ENCODE peak calls at places on chromosomes 2 and 18, in five cellular contexts. M, Y, D, L and J are unnamed samples.

GRCh38 chr18:29185801-29186200 is 1008.9 kb upstream of the CDH2 start:
- DNase-seq in M (no peak), Y (no peak), D (no peak), L (no peak), J (no peak)

GRCh38 chr2:175030380-175031271 is 25.4 kb upstream of the CHN1 start:
- DNase-seq in M (peak), Y (peak), D (no peak), L (no peak), J (no peak)

GRCh38 chr2:203583696-203584095 is 48.6 kb upstream of the RAPH1 start:
- DNase-seq in M (peak), Y (peak), D (no peak), L (no peak), J (no peak)

GRCh38 chr2:182920631-182921056 is 54.2 kb upstream of the FRZB start:
- DNase-seq in M (no peak), Y (no peak), D (no peak), L (no peak), J (no peak)

GRCh38 chr2:39494784-39495251 is 57.7 kb upstream of the MAP4K3 start:
- DNase-seq in M (peak), Y (peak), D (no peak), L (no peak), J (no peak)

GRCh38 chr2:120737802-120738516 is 2.3 kb downstream of the GLI2 start:
- DNase-seq in M (no peak), Y (peak), D (no peak), L (no peak), J (no peak)

GRCh38 chr2:239762742-239763269 is 262.3 kb downstream of the NDUFA10 start:
- DNase-seq in M (no peak), Y (no peak), D (no peak), L (no peak), J (no peak)

GRCh38 chr2:20965221-20965620 is 78.7 kb downstream of the APOB start:
- DNase-seq in M (no peak), Y (no peak), D (no peak), L (no peak), J (no peak)

GRCh38 chr18:3690682-3691066 is 240.7 kb downstream of the TGIF1 start:
- DNase-seq in M (no peak), Y (no peak), D (no peak), L (no peak), J (no peak)

GRCh38 chr2:151946856-151947523 is 118.8 kb upstream of the ARL5A start:
- DNase-seq in M (no peak), Y (no peak), D (peak), L (no peak), J (no peak)

GRCh38 chr2:151945186-151945585 is 117.0 kb upstream of the ARL5A start:
- DNase-seq in M (no peak), Y (peak), D (no peak), L (no peak), J (no peak)

GRCh38 chr2:151945602-151946001 is 117.4 kb upstream of the ARL5A start:
- DNase-seq in M (no peak), Y (no peak), D (no peak), L (no peak), J (no peak)

GRCh38 chr2:151943461-151943860 is 115.2 kb upstream of the ARL5A start:
- DNase-seq in M (no peak), Y (peak), D (no peak), L (no peak), J (no peak)

DNA sequence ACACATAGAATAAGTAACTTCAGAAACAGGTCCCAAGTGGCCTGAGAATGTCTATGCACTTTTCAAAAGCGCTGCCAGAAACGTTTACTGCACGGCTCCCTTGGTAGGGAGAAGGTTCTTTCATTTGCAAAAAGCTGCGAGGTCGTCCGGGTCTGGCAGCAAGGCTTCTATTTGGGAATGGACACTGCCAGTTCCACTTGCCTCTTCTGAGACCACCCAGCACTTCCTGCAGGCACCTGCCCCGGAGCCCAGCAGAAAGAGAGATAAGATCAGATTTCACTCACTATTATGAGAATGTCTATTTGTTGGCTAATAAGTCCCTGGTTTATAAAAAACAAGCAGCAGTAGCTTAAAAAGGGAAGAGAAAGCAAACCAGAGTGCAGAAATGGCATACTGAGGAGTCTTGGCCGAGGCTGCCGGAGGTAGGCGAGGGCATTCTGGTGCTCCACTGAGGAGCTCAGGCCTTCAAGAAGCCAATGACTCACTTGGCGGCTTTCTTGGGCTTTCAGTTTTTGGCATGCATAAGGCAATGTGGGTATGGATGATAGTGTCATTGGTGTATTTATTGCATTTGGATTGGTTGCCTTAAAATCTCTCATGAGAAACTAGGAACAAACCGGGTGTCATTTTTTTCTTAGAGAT is 119.4 kb upstream of the ARL5A start:
- DNase-seq in M (no peak), Y (peak), D (no peak), L (no peak), J (no peak)
- TF ChIP-seq CTCF in M (no peak), Y (no peak), D (no peak), L (peak), J (no peak)

GRCh38 chr18:49631146-49631866 is 69.4 kb downstream of the LIPG start:
- DNase-seq in M (no peak), Y (no peak), D (no peak), L (no peak), J (no peak)

GRCh38 chr18:49628119-49628518 is 66.3 kb downstream of the LIPG start:
- DNase-seq in M (no peak), Y (peak), D (no peak), L (no peak), J (no peak)

GRCh38 chr18:49626842-49627360 is 65.0 kb downstream of the LIPG start:
- DNase-seq in M (no peak), Y (no peak), D (no peak), L (no peak), J (no peak)

GRCh38 chr18:49630246-49630699 is 68.4 kb downstream of the LIPG start:
- DNase-seq in M (no peak), Y (peak), D (no peak), L (no peak), J (no peak)

DNA sequence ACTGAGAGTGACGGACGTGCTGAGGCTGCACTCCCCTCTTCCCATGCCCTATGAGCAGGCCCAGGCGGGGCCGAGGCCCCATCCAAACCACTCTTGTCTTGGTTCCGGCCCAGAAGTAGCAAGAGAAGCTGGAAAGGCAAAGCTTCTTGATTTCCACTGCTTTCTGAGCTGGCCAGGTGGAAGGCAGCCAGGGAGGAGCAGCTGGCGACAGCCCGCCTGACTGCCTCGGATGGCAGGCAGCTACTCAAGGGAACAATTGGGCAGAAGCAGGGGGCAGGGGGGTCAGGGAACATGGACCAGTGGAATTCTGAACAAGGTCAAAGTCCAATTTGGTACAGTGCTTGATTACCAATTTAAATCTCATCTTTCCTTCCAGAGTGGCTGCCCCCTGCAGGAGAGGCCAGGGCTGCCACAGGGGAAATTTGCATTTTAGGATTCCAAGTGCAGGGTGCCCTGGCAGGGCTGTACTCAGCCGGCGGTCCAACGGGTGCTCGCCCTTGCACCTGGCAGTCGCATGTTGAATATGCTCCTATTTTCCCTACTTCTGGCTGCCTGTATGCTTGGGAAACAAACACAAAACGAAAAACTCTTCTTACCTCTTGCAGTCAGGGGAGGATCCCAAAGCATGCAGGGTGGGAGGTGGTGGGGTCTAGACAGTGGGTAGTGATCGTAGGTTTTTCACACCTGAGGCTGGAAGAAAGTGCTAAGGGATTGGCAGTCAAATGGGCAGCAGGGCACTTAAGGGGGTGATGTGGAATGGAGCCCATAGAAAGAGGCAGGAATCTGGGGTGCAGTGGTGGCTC is 67.3 kb downstream of the LIPG start:
- DNase-seq in M (no peak), Y (no peak), D (no peak), L (no peak), J (no peak)
- TF ChIP-seq CTCF in M (peak), Y (peak), D (no peak), L (no peak), J (no peak)

GRCh38 chr2:157782057-157782845 is 93.9 kb downstream of the ACVR1 start:
- DNase-seq in M (no peak), Y (no peak), D (no peak), L (no peak), J (no peak)
- TF ChIP-seq CTCF in M (peak), Y (peak), D (no peak), L (no peak), J (peak)

DNA sequence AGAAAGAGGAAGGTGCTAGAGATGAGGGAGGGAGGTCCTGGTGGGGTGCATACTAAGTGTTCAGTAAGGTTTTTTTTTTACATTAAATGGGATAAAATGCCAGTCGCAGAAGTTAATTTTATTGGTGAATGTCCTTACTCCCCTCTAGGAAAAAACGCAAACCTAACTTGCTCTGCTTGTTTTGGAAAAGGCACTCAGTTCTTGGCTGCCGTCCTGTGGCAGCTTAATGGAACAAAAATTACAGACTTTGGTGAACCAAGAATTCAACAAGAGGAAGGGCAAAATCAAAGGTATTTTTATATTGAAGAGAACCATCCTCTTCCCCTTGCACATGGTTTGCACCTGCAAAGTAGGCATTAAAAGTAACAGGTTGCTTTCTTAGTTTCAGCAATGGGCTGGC is 12.7 kb upstream of the IL18R1 start:
- DNase-seq in M (peak), Y (no peak), D (no peak), L (no peak), J (no peak)
- TF ChIP-seq CTCF in M (peak), Y (peak), D (no peak), L (no peak), J (no peak)

GRCh38 chr2:26471766-26472706 is 5.9 kb downstream of the OTOF start:
- DNase-seq in M (no peak), Y (no peak), D (no peak), L (no peak), J (no peak)
- TF ChIP-seq CTCF in M (no peak), Y (no peak), D (no peak), L (no peak), J (no peak)

GRCh38 chr2:177756346-177756745 is 316.2 kb downstream of the PDE11A start:
- DNase-seq in M (no peak), Y (no peak), D (no peak), L (no peak), J (no peak)

GRCh38 chr2:177758591-177759371 is 313.8 kb downstream of the PDE11A start:
- DNase-seq in M (peak), Y (no peak), D (no peak), L (no peak), J (no peak)

GRCh38 chr2:177754476-177754873 is 318.1 kb downstream of the PDE11A start:
- DNase-seq in M (peak), Y (no peak), D (no peak), L (no peak), J (no peak)

GRCh38 chr2:177763532-177764265 is 308.9 kb downstream of the PDE11A start:
- DNase-seq in M (peak), Y (peak), D (peak), L (peak), J (peak)

GRCh38 chr2:177759443-177759842 is 313.1 kb downstream of the PDE11A start:
- DNase-seq in M (peak), Y (no peak), D (no peak), L (no peak), J (no peak)
- TF ChIP-seq CTCF in M (no peak), Y (no peak), D (no peak), L (no peak), J (no peak)

GRCh38 chr18:35775887-35776286 is 194.3 kb downstream of the GALNT1 start:
- DNase-seq in M (no peak), Y (peak), D (no peak), L (no peak), J (no peak)

GRCh38 chr18:35780937-35781336 is 191.5 kb upstream of the RMP24 start:
- DNase-seq in M (no peak), Y (no peak), D (no peak), L (no peak), J (no peak)

GRCh38 chr18:35776481-35776880 is 194.9 kb downstream of the GALNT1 start:
- DNase-seq in M (no peak), Y (no peak), D (no peak), L (no peak), J (no peak)

GRCh38 chr18:35778850-35779634 is 193.4 kb upstream of the RMP24 start:
- DNase-seq in M (peak), Y (no peak), D (no peak), L (no peak), J (no peak)

DNA sequence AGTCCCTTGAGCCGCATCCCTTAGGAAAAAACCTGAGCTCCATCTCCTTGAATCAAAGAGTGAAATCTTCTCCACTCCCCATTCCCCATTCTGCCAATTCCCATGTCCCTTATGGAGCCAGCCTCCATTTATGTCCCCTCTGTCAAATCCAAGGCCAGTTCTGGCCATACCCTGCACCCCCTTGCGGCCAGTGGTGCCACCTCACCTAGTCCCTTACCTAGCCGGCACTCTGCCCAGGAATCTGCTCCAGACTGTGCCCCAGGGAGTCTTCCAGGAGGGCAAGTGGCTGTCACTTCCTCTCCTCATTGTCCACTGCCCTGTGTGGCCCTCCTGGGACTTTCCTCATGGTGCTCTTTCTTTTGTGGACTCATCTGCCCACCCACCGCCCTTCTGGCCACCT is 195.4 kb upstream of the RMP24 start:
- DNase-seq in M (no peak), Y (no peak), D (no peak), L (no peak), J (no peak)
- TF ChIP-seq CTCF in M (no peak), Y (no peak), D (no peak), L (no peak), J (no peak)

GRCh38 chr2:74873678-74874640 is 40.0 kb downstream of the HK2 start:
- DNase-seq in M (no peak), Y (no peak), D (no peak), L (no peak), J (no peak)

GRCh38 chr2:74872310-74872923 is 38.5 kb downstream of the HK2 start:
- DNase-seq in M (peak), Y (no peak), D (no peak), L (no peak), J (no peak)

GRCh38 chr2:74873041-74873440 is 39.1 kb downstream of the HK2 start:
- DNase-seq in M (no peak), Y (no peak), D (no peak), L (no peak), J (no peak)

GRCh38 chr2:74869522-74869921 is 35.6 kb downstream of the HK2 start:
- DNase-seq in M (no peak), Y (no peak), D (no peak), L (no peak), J (no peak)

DNA sequence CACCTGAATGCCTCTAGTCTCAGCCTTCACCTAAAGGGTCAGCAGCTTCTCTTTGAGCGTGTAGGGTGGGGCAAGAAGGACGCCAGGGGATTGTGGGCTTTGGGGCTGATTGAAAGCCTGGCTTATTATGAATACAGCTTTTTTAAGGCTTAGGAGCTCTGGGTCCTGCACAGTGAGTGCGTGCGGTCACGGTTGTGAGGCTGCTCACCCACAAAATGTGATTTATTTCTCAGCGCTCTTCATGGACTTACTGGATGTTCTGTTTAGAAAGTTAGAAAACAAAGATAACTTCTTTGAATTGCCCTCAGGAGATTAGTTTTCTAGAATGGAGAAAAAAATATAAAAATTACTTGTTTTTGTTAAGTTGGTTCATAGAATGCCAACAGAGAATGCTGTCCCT is 37.5 kb downstream of the HK2 start:
- DNase-seq in M (no peak), Y (no peak), D (no peak), L (no peak), J (no peak)
- TF ChIP-seq CTCF in M (no peak), Y (no peak), D (no peak), L (no peak), J (no peak)

DNA sequence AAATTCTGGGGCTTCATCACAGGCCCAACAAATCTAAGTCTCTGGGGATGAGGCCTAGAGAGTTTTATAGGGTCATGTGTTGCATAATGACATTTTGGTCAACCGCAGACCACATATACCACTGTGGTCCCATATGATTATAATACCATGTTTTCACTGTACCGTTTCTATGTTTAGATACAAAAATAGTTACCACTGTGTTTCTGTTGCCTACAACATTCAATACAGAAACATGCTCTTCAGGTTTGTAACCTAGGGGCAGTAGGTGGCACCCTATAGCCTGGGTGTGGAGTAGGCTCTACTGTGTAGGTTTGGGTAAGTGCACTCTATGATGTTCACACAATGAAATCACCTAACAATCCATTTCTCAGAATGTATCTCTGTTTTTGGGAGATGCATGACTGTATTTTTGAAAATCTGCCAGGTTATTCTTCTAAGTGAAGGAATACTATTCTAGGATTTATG is 485.2 kb downstream of the PTPRM start:
- DNase-seq in M (no peak), Y (peak), D (no peak), L (no peak), J (no peak)
- TF ChIP-seq CTCF in M (no peak), Y (peak), D (no peak), L (no peak), J (no peak)